ENCODE peak calls at places on chromosome 19, in ten cellular contexts. Y is BJ, G is HCT116, M is SK-N-SH, S is ovary, D is brain microvascular endothelial cell, W is right lobe of liver, E is heart right ventricle, T is pancreas, V is uterus. A is an unnamed sample. For H3K27me3, the result is how much of the 10 kb centered on the place peaks cover.

GRCh38 chr19:35868172-35868822 is at the start of gene APLP1:
- DNase-seq in D (peak), Y (no peak), T (peak), W (peak), E (peak), M (peak), G (no peak), S (peak), V (peak), A (peak)

GRCh38 chr19:38274734-38275133 is 10.4 kb downstream of the SPINT2 start:
- DNase-seq in Y (no peak), T (no peak), D (no peak), G (no peak), S (no peak), V (no peak), M (no peak), W (no peak), E (peak), A (no peak)

GRCh38 chr19:10112895-10113591 is 1.6 kb downstream of the P2RY11 start:
- DNase-seq in G (no peak), S (peak), Y (no peak), D (no peak), V (no peak), W (peak), T (peak), M (peak), E (peak), A (peak)

GRCh38 chr19:17725422-17726078 is 6.3 kb downstream of the MAP1S start:
- DNase-seq in M (peak), S (no peak), V (no peak), G (no peak), Y (no peak), D (no peak), E (no peak), W (no peak), T (no peak), A (peak)

GRCh38 chr19:389246-389934 is 19.6 kb downstream of the C2CD4C start:
- DNase-seq in Y (no peak), E (peak), S (no peak), V (no peak), M (no peak), T (no peak), W (no peak), D (no peak), G (no peak), A (no peak)

GRCh38 chr19:49361438-49362047 is 673 bp downstream of the TEAD2 start:
- DNase-seq in S (peak), D (peak), V (peak), M (peak), T (peak), W (peak), E (peak), G (peak), Y (peak), A (peak)

GRCh38 chr19:16566161-16566560 is 6.1 kb downstream of the SLC35E1 start:
- DNase-seq in V (no peak), E (no peak), G (no peak), Y (no peak), S (no peak), W (no peak), D (no peak), T (no peak), M (no peak), A (no peak)

GRCh38 chr19:34365463-34366401 is 736 bp downstream of the GPI start:
- DNase-seq in T (peak), D (no peak), W (peak), G (no peak), S (peak), M (peak), Y (no peak), E (peak), V (peak), A (peak)

GRCh38 chr19:16068696-16069259 is 7.5 kb upstream of the TPM4 start:
- DNase-seq in E (no peak), D (no peak), Y (no peak), W (peak), G (no peak), T (no peak), S (no peak), V (no peak), M (no peak), A (no peak)

GRCh38 chr19:51372649-51373504 is at the start of gene NKG7:
- DNase-seq in M (no peak), E (no peak), T (no peak), S (no peak), W (peak), D (no peak), Y (no peak), V (no peak), G (no peak), A (no peak)

GRCh38 chr19:40217027-40217810 is 965 bp downstream of the TTC9B start:
- DNase-seq in Y (no peak), D (no peak), W (no peak), V (no peak), M (peak), S (no peak), T (peak), G (peak), E (no peak), A (no peak)

GRCh38 chr19:44608391-44608821 is 5.0 kb upstream of the IGSF23 start:
- DNase-seq in V (no peak), W (no peak), S (no peak), T (no peak), E (no peak), M (no peak), G (no peak), D (no peak), Y (no peak), A (no peak)

GRCh38 chr19:34804115-34804514 is 31.1 kb upstream of the ZNF599 start:
- DNase-seq in Y (no peak), W (no peak), S (no peak), G (no peak), D (no peak), E (no peak), T (no peak), V (no peak), M (no peak), A (no peak)

GRCh38 chr19:35162471-35163326 is 8.2 kb downstream of the FXYD5 start:
- DNase-seq in V (no peak), Y (no peak), G (peak), M (no peak), D (no peak), T (no peak), W (no peak), S (no peak), E (no peak), A (no peak)

GRCh38 chr19:12789904-12790619 is 1.2 kb upstream of the JUNB start:
- DNase-seq in V (peak), G (peak), T (peak), S (peak), D (peak), E (peak), W (peak), M (peak), Y (peak), A (peak)

GRCh38 chr19:13163609-13164364 is 13.6 kb downstream of the IER2 start:
- DNase-seq in W (peak), T (peak), D (peak), S (peak), V (peak), Y (peak), M (peak), G (no peak), E (peak), A (peak)

GRCh38 chr19:35399231-35399630 is 28.4 kb downstream of the GPR42 start:
- DNase-seq in T (no peak), E (no peak), S (no peak), G (no peak), W (no peak), Y (no peak), V (no peak), D (no peak), M (no peak), A (no peak)

GRCh38 chr19:12202250-12202649 is 39.4 kb downstream of the ZNF136 start:
- DNase-seq in D (no peak), E (peak), S (no peak), V (no peak), W (no peak), Y (no peak), M (no peak), T (no peak), G (no peak), A (no peak)

DNA sequence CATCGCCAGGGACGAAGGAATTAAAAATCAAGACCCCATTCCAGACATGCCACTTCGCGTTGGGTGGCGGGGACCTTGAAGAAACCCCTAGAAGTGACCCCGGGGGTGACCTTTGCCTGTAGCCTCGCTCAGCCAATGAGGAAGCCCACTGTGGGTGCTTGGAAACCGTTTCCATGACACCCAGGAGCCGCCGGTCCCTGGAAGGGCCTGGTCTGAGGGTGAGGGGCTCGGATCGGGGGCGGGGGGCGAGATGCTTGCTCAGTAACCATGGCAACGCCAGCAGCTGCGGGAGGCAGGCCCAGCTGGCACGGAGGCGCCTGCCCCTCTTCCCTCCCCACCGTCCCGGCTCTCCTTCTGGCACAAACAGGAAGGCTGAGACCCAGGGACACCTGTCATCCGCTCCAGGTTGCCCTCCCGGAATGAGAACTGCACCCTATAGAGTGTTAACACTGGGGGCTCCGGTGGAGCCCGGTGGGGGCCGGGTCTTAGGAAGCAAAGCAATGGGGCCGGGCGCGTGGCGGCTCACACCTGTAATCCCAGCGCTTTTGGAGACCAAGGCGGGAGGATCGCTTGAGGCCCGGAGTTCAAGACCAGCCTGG is 54.4 kb upstream of the PTPRS start:
- DNase-seq in Y (no peak), D (no peak), M (no peak), V (no peak), T (no peak), W (no peak), G (no peak), S (no peak), E (no peak), A (no peak)
- H3K27me3 ChIP-seq in Y (under half), D (under half), M (under half), V (under half), T (under half), W (under half), G (under half), S (under half), E (half or more), A (under half)

DNA sequence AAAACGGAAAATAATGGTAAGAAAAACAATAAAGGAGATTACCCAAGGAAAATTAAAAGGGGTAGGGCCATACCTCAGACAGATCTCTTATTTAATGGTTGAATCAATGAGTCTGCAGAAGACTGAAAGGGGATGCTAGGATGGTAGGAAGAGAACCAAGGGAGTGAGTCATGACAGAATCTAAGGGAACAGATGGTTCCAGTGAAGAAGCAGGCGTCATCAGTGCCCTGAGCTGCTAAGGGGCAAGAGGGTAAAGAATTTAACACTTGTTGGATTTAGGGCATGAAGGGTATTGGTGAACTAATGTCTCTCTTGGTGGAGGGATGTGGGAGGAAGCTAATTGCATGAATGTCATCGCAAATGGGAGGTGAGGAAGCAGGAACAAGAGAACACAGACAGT is 329.2 kb upstream of the TSHZ3 start:
- DNase-seq in Y (no peak), V (no peak), T (no peak), D (no peak), G (no peak), M (no peak), S (no peak), W (no peak), E (no peak), A (no peak)
- TF ChIP-seq CTCF in Y (no peak), V (no peak), T (no peak), D (no peak), G (no peak), M (no peak), S (no peak), W (no peak), E (no peak), A (no peak)

GRCh38 chr19:3270908-3271307 is 46.4 kb downstream of the CELF5 start:
- DNase-seq in G (peak), W (no peak), Y (no peak), S (no peak), T (no peak), E (no peak), V (no peak), M (peak), D (peak), A (peak)
- H3K27me3 ChIP-seq in G (under half), W (under half), Y (under half), S (under half), T (under half), E (half or more), V (under half), M (under half), D (under half), A (under half)

DNA sequence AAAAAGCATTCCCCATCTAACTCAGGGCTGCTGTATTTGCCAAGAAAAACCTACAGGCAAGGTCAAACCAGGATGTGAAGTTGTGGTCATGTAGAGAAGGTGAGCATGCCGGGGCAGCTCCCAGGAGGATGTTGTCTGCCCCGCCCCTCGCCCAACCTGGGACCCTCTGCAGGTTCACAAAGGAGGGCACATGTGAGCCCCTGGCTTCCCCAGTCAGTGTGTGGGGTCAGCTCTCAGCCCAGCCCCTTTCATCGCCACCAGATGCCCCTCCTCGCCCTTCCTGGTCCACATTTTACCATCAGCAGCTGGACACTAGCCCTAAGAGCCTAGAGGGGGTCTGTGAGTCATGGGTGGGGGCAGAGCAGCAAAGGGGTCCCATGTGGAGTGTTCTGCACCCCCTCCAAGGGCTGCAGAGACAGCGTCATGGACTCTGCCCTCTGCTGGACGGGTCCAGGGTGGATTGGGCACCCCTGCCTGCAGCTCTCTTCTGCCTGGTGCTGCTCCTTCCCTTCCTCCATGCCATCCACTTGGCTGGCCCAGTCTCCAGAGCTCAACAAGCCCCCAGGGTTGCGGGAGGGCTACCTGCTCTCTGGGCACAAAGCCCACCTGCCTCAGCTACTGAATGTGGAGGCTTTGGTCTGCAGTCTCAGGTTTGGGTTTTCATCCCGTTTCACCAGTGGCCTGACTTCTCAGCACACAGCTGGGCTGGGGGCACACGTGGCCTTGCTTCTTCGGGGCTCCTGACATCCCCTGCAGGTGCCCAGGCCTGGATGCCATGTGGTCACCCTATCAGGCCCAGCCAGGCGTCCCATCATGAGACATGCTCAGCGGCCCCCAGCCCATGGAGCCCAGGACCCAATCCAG is 3.7 kb downstream of the PLEKHF1 start:
- DNase-seq in Y (no peak), S (no peak), D (no peak), M (no peak), W (peak), G (no peak), E (no peak), V (no peak), T (no peak), A (no peak)
- TF ChIP-seq CTCF in Y (peak), S (no peak), D (peak), M (peak), W (peak), G (peak), E (no peak), V (no peak), T (no peak), A (peak)

GRCh38 chr19:19026299-19026971 is 6.9 kb downstream of the SUGP2 start:
- DNase-seq in G (no peak), V (no peak), Y (no peak), M (no peak), T (no peak), S (no peak), W (peak), E (no peak), D (no peak), A (no peak)

GRCh38 chr19:19022380-19022961 is 10.8 kb downstream of the SUGP2 start:
- DNase-seq in Y (no peak), G (no peak), S (no peak), T (no peak), V (no peak), W (no peak), M (no peak), D (no peak), E (no peak), A (no peak)

DNA sequence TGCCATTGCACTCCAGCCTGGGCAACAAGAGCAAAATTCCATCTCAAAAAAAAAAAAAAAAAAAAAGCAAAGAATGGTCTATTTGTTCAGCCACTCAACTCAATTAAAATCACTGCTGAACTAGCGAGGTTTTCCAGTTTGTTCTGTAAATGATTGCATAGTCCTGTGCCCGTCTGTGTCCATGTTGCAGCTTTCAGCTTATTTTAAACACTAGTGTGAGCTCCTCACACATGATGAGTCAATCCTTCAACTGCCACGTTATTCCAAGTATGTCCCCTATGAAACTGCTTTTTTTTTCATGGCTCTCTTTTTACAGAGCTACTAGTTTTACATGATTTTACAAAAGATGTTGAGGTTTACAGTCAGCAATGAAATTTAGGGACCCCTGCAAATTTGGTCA is 12.2 kb downstream of the SUGP2 start:
- DNase-seq in W (no peak), T (no peak), G (no peak), M (no peak), S (no peak), D (peak), E (no peak), Y (no peak), V (no peak), A (no peak)
- H3K27me3 ChIP-seq in W (under half), T (under half), G (under half), M (under half), S (under half), D (under half), E (under half), Y (under half), V (under half), A (under half)

GRCh38 chr19:55053735-55054134 is 9.2 kb downstream of the RDH13 start:
- DNase-seq in Y (no peak), T (no peak), S (no peak), V (no peak), D (no peak), E (no peak), G (no peak), W (no peak), M (no peak), A (no peak)

GRCh38 chr19:55062735-55063491 is at the start of gene RDH13:
- DNase-seq in S (peak), T (peak), W (peak), E (peak), D (peak), G (peak), M (peak), V (peak), Y (peak), A (peak)

GRCh38 chr19:55063492-55063843 is 520 bp upstream of the RDH13 start:
- DNase-seq in S (no peak), M (no peak), Y (no peak), D (no peak), E (no peak), T (peak), W (no peak), V (no peak), G (no peak), A (no peak)

GRCh38 chr19:55056827-55057226 is 6.1 kb downstream of the RDH13 start:
- DNase-seq in E (no peak), S (no peak), M (no peak), T (no peak), Y (no peak), W (no peak), D (no peak), G (no peak), V (no peak), A (no peak)

DNA sequence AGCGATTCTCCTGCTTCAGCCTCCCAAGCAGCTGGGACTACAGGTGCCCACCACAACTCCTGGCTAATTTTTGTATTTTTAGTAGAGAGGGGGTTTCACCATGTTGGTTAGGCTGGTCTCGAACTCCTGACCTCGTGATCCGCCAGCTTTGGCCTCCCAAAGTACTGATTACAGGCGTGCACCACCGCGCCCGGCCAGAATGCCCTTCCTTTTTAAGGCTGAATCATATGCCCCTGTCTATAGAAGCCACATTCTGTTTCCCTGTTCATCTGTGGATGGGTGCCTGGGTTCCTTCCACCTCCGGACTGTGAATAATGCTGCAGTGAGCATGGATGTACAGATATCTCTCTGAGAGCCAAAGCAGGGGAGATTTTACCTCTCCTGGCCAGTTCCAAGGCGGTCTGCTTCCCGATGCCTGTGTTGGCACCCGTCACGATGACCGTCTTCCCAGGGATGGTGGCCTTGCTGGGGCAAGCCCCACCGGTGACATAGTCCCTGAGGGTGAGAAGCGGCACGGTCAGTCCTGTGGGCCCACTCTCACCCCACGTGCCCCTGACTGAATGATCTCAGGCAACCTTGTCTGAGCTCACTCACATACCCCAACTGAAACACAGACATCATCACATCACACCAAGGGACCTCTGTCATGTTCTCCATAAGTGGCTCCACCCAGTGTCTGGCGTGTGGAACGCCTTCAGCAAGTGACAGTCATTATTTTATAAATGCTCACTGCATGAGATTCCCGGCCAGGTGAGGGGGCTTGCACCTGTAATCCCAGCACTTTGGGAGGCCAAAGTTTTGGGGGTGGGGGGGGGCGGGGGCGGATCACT is 4.0 kb downstream of the RDH13 start:
- DNase-seq in T (no peak), E (no peak), M (no peak), S (no peak), W (no peak), Y (no peak), D (no peak), G (no peak), V (no peak), A (no peak)
- TF ChIP-seq CTCF in T (no peak), E (no peak), M (no peak), S (no peak), W (no peak), Y (no peak), D (no peak), G (peak), V (no peak), A (no peak)

A was measured in BE2C.